ENCODE peak calls at places on chromosomes 12 and 14, in eight cellular contexts. G is choroid plexus epithelial cell; P is adrenal gland; H is stimulated activated CD4-positive, alpha-beta T cell treated with anti-CD3 and anti-CD28 coated beads, Interleukin-12 subunit alpha, Interleukin-12 subunit beta, amount 100 ng/mL, for 4 hours; E is WTC11; R is NCI-H1092; C is MG63; S is left cardiac atrium. J is an unnamed sample.

GRCh38 chr14:20489093-20489994 is 16.0 kb upstream of the RNASE10 start:
- DNase-seq in G (peak), P (no peak), H (no peak), C (no peak), E (no peak), R (no peak), S (no peak), J (peak)

GRCh38 chr12:100987552-100988277 is 193.1 kb downstream of the ANO4 start:
- DNase-seq in S (no peak), H (no peak), R (no peak), E (peak), P (peak), C (peak), G (peak), J (no peak)

GRCh38 chr12:55850893-55851292 is 8.2 kb upstream of the MMP19 start:
- DNase-seq in R (no peak), S (no peak), C (no peak), P (no peak), H (no peak), G (peak), E (no peak), J (peak)

GRCh38 chr14:71117839-71118743 is 210.8 kb downstream of the PCNX1 start:
- DNase-seq in P (no peak), G (peak), E (no peak), S (no peak), R (no peak), C (peak), H (no peak), J (peak)

GRCh38 chr12:78797201-78797931 is 67.2 kb upstream of the SYT1 start:
- DNase-seq in C (no peak), E (no peak), P (no peak), H (no peak), G (peak), R (no peak), S (no peak), J (peak)

GRCh38 chr14:76985021-76985420 is 43.5 kb downstream of the IRF2BPL start:
- DNase-seq in E (no peak), G (peak), H (no peak), S (no peak), P (no peak), R (no peak), C (no peak), J (peak)

GRCh38 chr14:68772761-68773381 is 20.0 kb downstream of the ZFP36L1 start:
- DNase-seq in R (no peak), E (no peak), S (no peak), H (no peak), G (no peak), P (no peak), C (no peak), J (no peak)

GRCh38 chr12:23217716-23218115 is 592.7 kb downstream of the ETNK1 start:
- DNase-seq in H (no peak), E (no peak), C (no peak), G (no peak), P (no peak), R (no peak), S (no peak), J (no peak)

GRCh38 chr12:124592481-124593160 is 25.2 kb upstream of the NCOR2 start:
- DNase-seq in H (no peak), E (no peak), S (no peak), C (no peak), R (no peak), P (no peak), G (no peak), J (no peak)

GRCh38 chr12:11769723-11770514 is 120.4 kb downstream of the ETV6 start:
- DNase-seq in G (no peak), S (no peak), C (no peak), H (no peak), R (no peak), P (no peak), E (no peak), J (no peak)

GRCh38 chr14:83520837-83521236 is 1987.2 kb upstream of the SEL1L start:
- DNase-seq in R (no peak), P (no peak), E (no peak), G (peak), H (no peak), C (no peak), S (no peak), J (peak)

GRCh38 chr14:93643676-93644075 is 144.6 kb downstream of the PRIMA1 start:
- DNase-seq in E (no peak), R (no peak), P (no peak), G (no peak), H (no peak), C (no peak), S (no peak), J (no peak)

J was measured in amniotic epithelial cell.